ENCODE peak calls at places on chromosomes 7 and 10, in six cellular contexts. I, W, S, N, B and R are unnamed samples.

GRCh38 chr10:91796332-91797076 is 1.7 kb upstream of the TNKS2 start:
- DNase-seq in I (no peak), W (peak), S (peak), N (no peak), B (no peak), R (peak)

GRCh38 chr7:132537451-132537850 is 38.8 kb downstream of the PLXNA4 start:
- DNase-seq in I (no peak), W (no peak), S (no peak), N (no peak), B (no peak), R (peak)

GRCh38 chr10:124688889-124689670 is 55.1 kb downstream of the FAM53B start:
- DNase-seq in I (no peak), W (peak), S (no peak), N (no peak), B (no peak), R (no peak)

GRCh38 chr10:69348824-69349541 is 67.7 kb downstream of the TACR2 start:
- DNase-seq in I (peak), W (no peak), S (no peak), N (no peak), B (no peak), R (peak)

GRCh38 chr10:110498087-110498981 is 627 bp downstream of the DUSP5 start:
- DNase-seq in I (peak), W (peak), S (no peak), N (no peak), B (no peak), R (peak)

GRCh38 chr7:101860316-101861222 is 43.1 kb downstream of the CUX1 start:
- DNase-seq in I (no peak), W (no peak), S (no peak), N (no peak), B (no peak), R (no peak)

GRCh38 chr10:35716776-35717175 is 74.7 kb upstream of the FZD8 start:
- DNase-seq in I (no peak), W (no peak), S (no peak), N (no peak), B (no peak), R (no peak)

GRCh38 chr10:119947325-119947724 is 54.8 kb downstream of the SEC23IP start:
- DNase-seq in I (peak), W (no peak), S (no peak), N (no peak), B (no peak), R (peak)

GRCh38 chr7:87564290-87564963 is 36.3 kb downstream of the ABCB1 start:
- DNase-seq in I (no peak), W (no peak), S (peak), N (peak), B (peak), R (peak)

GRCh38 chr7:32958046-32959025 is 1.1 kb downstream of the FKBP9 start:
- DNase-seq in I (peak), W (no peak), S (peak), N (no peak), B (no peak), R (peak)

GRCh38 chr10:78640981-78641646 is 427.7 kb upstream of the ZMIZ1 start:
- DNase-seq in I (no peak), W (no peak), S (no peak), N (no peak), B (no peak), R (no peak)

GRCh38 chr7:26157520-26158105 is 5.6 kb downstream of the NFE2L3 start:
- DNase-seq in I (no peak), W (no peak), S (no peak), N (no peak), B (no peak), R (no peak)

GRCh38 chr7:50502947-50503346 is 52.8 kb upstream of the FIGNL1 start:
- DNase-seq in I (no peak), W (no peak), S (no peak), N (no peak), B (no peak), R (no peak)

DNA sequence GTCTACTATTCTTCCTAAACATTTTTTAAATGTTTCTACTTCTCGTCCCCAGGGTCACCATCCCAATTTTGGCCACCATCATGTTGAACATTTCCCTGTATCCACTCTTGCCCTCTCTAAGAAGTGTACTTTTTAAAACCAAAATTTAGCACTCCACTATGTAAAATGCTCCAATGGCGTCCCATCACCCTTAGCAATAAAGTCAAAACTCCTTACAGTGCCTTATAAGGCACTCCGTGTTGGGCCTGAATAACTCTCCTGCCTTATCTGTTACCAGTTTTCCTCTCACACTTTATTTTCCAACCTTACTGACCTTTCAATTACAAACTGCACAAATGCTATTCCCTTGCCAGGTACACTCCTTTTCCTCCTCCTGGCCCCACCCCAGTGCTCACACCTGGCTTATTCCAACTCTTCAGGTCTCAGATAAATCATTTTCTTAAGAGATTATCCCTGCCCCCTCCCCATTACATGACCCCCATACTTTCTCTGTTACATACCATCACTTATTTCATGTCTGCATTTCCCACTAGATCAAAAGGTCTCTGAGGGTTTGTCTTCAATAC is 1.3 kb downstream of the TMEM168 start:
- DNase-seq in I (no peak), W (no peak), S (no peak), N (no peak), B (no peak), R (no peak)
- H2AFZ ChIP-seq in I (no peak), W (peak), S (no peak), N (no peak), B (no peak), R (peak)

GRCh38 chr10:14587540-14588083 is 187.1 kb downstream of the FAM107B start:
- DNase-seq in I (no peak), W (no peak), S (no peak), N (no peak), B (no peak), R (no peak)
- TF ChIP-seq POLR2A in I (no peak), W (no peak), S (no peak), N (no peak), B (no peak), R (no peak)

GRCh38 chr7:72435366-72435765 is 23.2 kb upstream of the CALN1 start:
- DNase-seq in I (no peak), W (no peak), S (no peak), N (no peak), B (no peak), R (no peak)
- H2AFZ ChIP-seq in I (no peak), W (no peak), S (no peak), N (peak), B (no peak), R (no peak)

GRCh38 chr7:3043544-3044395 is at the start of gene CARD11:
- DNase-seq in I (no peak), W (peak), S (no peak), N (no peak), B (no peak), R (peak)
- TF ChIP-seq POLR2A in I (no peak), W (no peak), S (no peak), N (no peak), B (no peak), R (no peak)

DNA sequence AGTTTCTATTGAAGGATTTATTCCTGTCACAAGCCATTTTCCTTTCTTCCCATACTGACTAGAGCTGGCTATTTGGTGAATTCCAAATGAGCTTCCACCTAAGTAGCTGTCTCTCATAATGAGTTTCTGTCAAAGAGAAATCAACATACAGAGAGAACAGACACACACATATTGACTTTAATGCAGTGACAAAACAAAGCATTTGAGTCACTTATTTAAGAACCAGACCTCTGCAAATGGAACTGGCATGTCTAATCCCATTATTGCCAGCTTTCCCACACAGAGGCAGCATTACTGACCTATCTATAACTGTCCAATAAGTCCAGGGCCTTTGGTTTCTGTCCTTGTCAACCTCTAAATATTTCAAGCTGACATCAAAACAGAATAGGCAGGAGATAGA is 179.3 kb upstream of the CSTF2T start:
- DNase-seq in I (no peak), W (no peak), S (no peak), N (no peak), B (no peak), R (peak)
- H2AFZ ChIP-seq in I (no peak), W (no peak), S (no peak), N (no peak), B (no peak), R (no peak)

DNA sequence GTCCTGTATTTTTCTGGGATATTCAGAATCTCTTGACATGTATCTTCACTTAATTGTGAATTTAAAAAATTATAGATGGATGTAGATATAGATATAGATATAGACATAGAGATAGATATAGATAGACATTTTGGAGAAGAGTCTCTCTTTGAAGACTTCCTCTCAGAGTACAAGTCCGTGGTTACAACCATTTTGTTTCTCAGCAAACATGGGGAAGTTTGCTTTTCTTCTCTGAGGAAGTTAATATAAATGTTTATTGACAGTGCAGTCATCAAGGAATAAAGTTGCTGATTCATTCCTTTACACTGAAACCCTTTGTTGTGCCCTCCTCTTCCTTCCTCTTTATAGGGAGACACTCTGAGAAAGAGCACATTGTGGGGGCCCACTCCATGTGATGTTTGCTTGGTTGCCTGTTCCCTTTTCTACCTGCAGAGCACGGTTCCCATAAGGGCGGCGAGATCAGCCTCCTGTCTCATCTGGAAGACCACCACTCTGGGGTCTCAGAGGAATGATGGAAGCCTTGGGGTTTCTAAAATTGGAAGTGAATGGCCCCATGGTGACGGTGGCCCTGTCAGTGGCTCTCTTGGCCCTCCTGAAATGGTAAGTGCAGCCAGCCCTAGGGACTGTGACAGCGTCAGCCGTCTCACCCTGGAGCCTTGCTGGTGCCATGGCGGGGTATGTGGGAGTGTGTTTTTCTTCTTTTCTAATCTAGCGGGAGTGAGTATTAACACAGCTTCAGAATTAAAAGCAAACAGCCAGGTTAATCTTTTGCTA is at the start of gene TBXAS1:
- DNase-seq in I (peak), W (no peak), S (no peak), N (no peak), B (no peak), R (peak)
- TF ChIP-seq POLR2A in I (no peak), W (no peak), S (no peak), N (no peak), B (no peak), R (no peak)